ENCODE peak calls at places on chromosomes 1 and 21, in eight cellular contexts. T is foreskin fibroblast; B is activated CD4-positive, alpha-beta T cell treated with anti-CD3 and anti-CD28 coated beads, Interleukin-2, amount 50 U/mL, for 4 hours; L is GM12892; N is astrocyte of the spinal cord; M is NCI-H526 treated with DMSO at 0.1 percent for 48 hours; Z is naive thymus-derived CD8-positive, alpha-beta T cell; E is HepG2. R is an unnamed sample.

GRCh38 chr1:179298952-179299351 is 5.4 kb downstream of the SOAT1 start:
- DNase-seq in E (no peak), B (peak), L (no peak), N (no peak), T (no peak), M (no peak), Z (peak), R (no peak)

GRCh38 chr1:50993645-50994044 is 23.6 kb downstream of the CDKN2C start:
- DNase-seq in T (no peak), N (no peak), M (no peak), Z (no peak), L (no peak), B (no peak), E (no peak), R (no peak)

GRCh38 chr1:24321712-24322635 is 2.8 kb downstream of the GRHL3 start:
- DNase-seq in T (peak), Z (peak), M (peak), L (peak), N (peak), B (peak), E (no peak), R (peak)

GRCh38 chr1:30101477-30102227 is 621.7 kb downstream of the MATN1 start:
- DNase-seq in E (no peak), B (no peak), Z (no peak), N (no peak), T (no peak), L (no peak), M (no peak), R (no peak)

GRCh38 chr1:229025576-229025975 is 245.3 kb upstream of the RAB4A start:
- DNase-seq in M (no peak), L (no peak), E (no peak), T (no peak), B (no peak), Z (no peak), N (no peak), R (no peak)

GRCh38 chr1:214004014-214004413 is 16.2 kb downstream of the PROX1 start:
- DNase-seq in L (no peak), Z (no peak), N (no peak), M (no peak), T (no peak), B (no peak), E (no peak), R (no peak)

GRCh38 chr21:25733859-25734653 is 648 bp downstream of the ATP5PF start:
- DNase-seq in M (no peak), N (peak), B (peak), Z (no peak), T (no peak), L (no peak), E (peak), R (no peak)

GRCh38 chr1:218394989-218395388 is 49.9 kb downstream of the TGFB2 start:
- DNase-seq in E (no peak), M (no peak), T (no peak), L (no peak), B (no peak), N (no peak), Z (no peak), R (no peak)

GRCh38 chr1:201376107-201376463 is 1.4 kb downstream of the TNNT2 start:
- DNase-seq in B (no peak), N (no peak), Z (no peak), E (no peak), L (no peak), M (no peak), T (no peak), R (no peak)

GRCh38 chr1:209387271-209387968 is 196.1 kb upstream of the CAMK1G start:
- DNase-seq in N (no peak), M (no peak), T (no peak), L (no peak), Z (no peak), E (no peak), B (no peak), R (no peak)

GRCh38 chr1:35062518-35063196 is 16.5 kb upstream of the ZMYM1 start:
- DNase-seq in E (no peak), T (peak), L (no peak), Z (no peak), N (peak), M (no peak), B (no peak), R (no peak)

GRCh38 chr21:42666918-42667317 is 13.5 kb downstream of the PDE9A start:
- DNase-seq in T (no peak), B (no peak), Z (no peak), N (no peak), E (peak), M (no peak), L (no peak), R (no peak)

GRCh38 chr1:184664661-184665060 is 90.0 kb downstream of the EDEM3 start:
- DNase-seq in Z (no peak), M (no peak), L (no peak), T (no peak), B (no peak), E (no peak), N (no peak), R (no peak)

GRCh38 chr1:903305-903704 is 20.4 kb upstream of the SAMD11 start:
- DNase-seq in L (no peak), Z (no peak), N (no peak), T (no peak), M (no peak), E (no peak), B (no peak), R (no peak)